ENCODE peak calls at places on chromosomes 13 and 19, in nine cellular contexts. S is osteocyte; K is SJSA1; P is lung; C is activated effector memory CD4-positive, alpha-beta T cell treated with anti-CD3 and anti-CD28 coated beads, Interleukin-2, amount 50 U/mL, for 16 hours; M is type B pancreatic cell; Y is GOT3; X is HT1080; A is substantia nigra. F is an unnamed sample.

GRCh38 chr13:25980255-25980654 is 71.6 kb downstream of the SHISA2 start:
- DNase-seq in S (no peak), M (no peak), P (no peak), Y (no peak), X (peak; percentile 24), C (no peak), K (no peak), A (peak; percentile 11), F (no peak)

GRCh38 chr13:46184277-46184699 is 2.3 kb upstream of the LCP1 start:
- DNase-seq in Y (no peak), X (peak; percentile 71), M (no peak), P (no peak), A (no peak), C (peak; percentile 91), K (no peak), S (no peak), F (no peak)

GRCh38 chr19:2333027-2333806 is 4.7 kb downstream of the SPPL2B start:
- DNase-seq in S (no peak), P (no peak), X (no peak), Y (no peak), A (peak; percentile 32), C (no peak), K (no peak), M (no peak), F (no peak)

GRCh38 chr13:52846567-52847321 is 1.7 kb downstream of the PCDH8 start:
- DNase-seq in P (no peak), A (peak; percentile 73), M (peak; percentile 87), C (no peak), S (no peak), X (no peak), K (no peak), Y (no peak), F (no peak)

GRCh38 chr19:50300814-50301606 is 28.2 kb downstream of the KCNC3 start:
- DNase-seq in Y (no peak), P (no peak), S (no peak), A (no peak), M (no peak), K (no peak), C (no peak), X (peak; percentile 83), F (no peak)

GRCh38 chr13:50676602-50677001 is 166.9 kb downstream of the DLEU7 start:
- DNase-seq in X (peak; percentile 71), P (no peak), Y (no peak), A (no peak), C (no peak), M (no peak), S (no peak), K (no peak), F (peak; percentile 20)

GRCh38 chr13:39232401-39232980 is 194.2 kb downstream of the NHLRC3 start:
- DNase-seq in S (no peak), C (no peak), X (no peak), K (no peak), Y (no peak), M (no peak), P (no peak), A (no peak), F (no peak)

GRCh38 chr13:79802389-79803140 is 321.6 kb downstream of the NDFIP2 start:
- DNase-seq in Y (no peak), P (no peak), A (no peak), S (no peak), C (no peak), K (no peak), X (no peak), M (no peak), F (no peak)

GRCh38 chr13:35646061-35646774 is 169.7 kb upstream of the MAB21L1 start:
- DNase-seq in P (no peak), S (no peak), K (no peak), X (no peak), C (no peak), Y (no peak), A (no peak), M (no peak), F (no peak)

GRCh38 chr13:40546047-40546446 is 120.4 kb downstream of the FOXO1 start:
- DNase-seq in S (no peak), Y (no peak), P (no peak), A (no peak), X (no peak), M (no peak), C (no peak), K (no peak), F (no peak)

GRCh38 chr13:51339354-51339753 is at the start of gene SERPINE3:
- DNase-seq in S (no peak), Y (no peak), A (no peak), K (no peak), C (no peak), X (no peak), P (no peak), M (no peak), F (no peak)

GRCh38 chr13:48730971-48731658 is 77.4 kb downstream of the CYSLTR2 start:
- DNase-seq in S (no peak), X (peak; percentile 71), K (no peak), P (no peak), M (no peak), A (no peak), Y (no peak), C (no peak), F (no peak)

GRCh38 chr19:17079710-17080440 is 4.3 kb downstream of the MYO9B start:
- DNase-seq in X (peak; percentile 99), K (peak; percentile 97), C (peak; percentile 90), Y (peak; percentile 73), M (no peak), A (peak; percentile 84), P (peak; percentile 60), S (peak; percentile 90), F (no peak)

GRCh38 chr19:3190470-3190770 is 4.7 kb downstream of the NCLN start:
- DNase-seq in P (no peak), S (no peak), M (no peak), K (no peak), C (no peak), Y (no peak), X (no peak), A (no peak), F (no peak)